ENCODE peak calls at places on chromosomes 12 and 14, in ten cellular contexts. I, Q, E, K, J, R, L, N, Y and D are unnamed samples.

GRCh38 chr14:74704656-74705055 is 8.2 kb downstream of the AREL1 start:
- DNase-seq in Q (no peak), L (no peak), K (peak), R (no peak), E (no peak), N (no peak), J (peak), I (no peak), Y (no peak), D (no peak)

GRCh38 chr12:19095869-19096480 is 33.6 kb upstream of the PLEKHA5 start:
- DNase-seq in K (no peak), R (no peak), L (no peak), I (no peak), Q (peak), E (no peak), J (no peak), N (peak), Y (no peak), D (no peak)

GRCh38 chr12:63045020-63045860 is 105.8 kb downstream of the AVPR1A start:
- DNase-seq in L (no peak), K (peak), J (peak), Y (no peak), I (no peak), Q (peak), R (no peak), N (peak), E (no peak), D (no peak)

GRCh38 chr14:50533806-50534205 is 1.4 kb upstream of the MAP4K5 start:
- DNase-seq in J (no peak), Y (no peak), I (no peak), R (no peak), N (no peak), E (no peak), Q (no peak), K (no peak), L (no peak), D (no peak)

GRCh38 chr12:3228587-3228986 is 151.4 kb downstream of the TSPAN9 start:
- DNase-seq in N (no peak), K (no peak), Q (no peak), Y (no peak), R (peak), E (no peak), L (no peak), J (no peak), I (no peak), D (no peak)

GRCh38 chr14:91867316-91867988 is at the start of gene TC2N:
- DNase-seq in N (no peak), Q (no peak), J (no peak), K (no peak), I (no peak), L (no peak), R (no peak), Y (no peak), E (no peak), D (no peak)

GRCh38 chr12:70366581-70367267 is 634 bp downstream of the KCNMB4 start:
- DNase-seq in Q (peak), N (peak), I (peak), J (no peak), E (peak), L (peak), Y (peak), R (no peak), K (peak), D (no peak)

GRCh38 chr14:23953464-23954278 is at the start of gene DHRS4:
- DNase-seq in N (peak), J (peak), I (peak), K (peak), E (peak), R (peak), Q (peak), Y (peak), L (peak), D (peak)

GRCh38 chr12:92739099-92739498 is 36.3 kb downstream of the PLEKHG7 start:
- DNase-seq in E (no peak), Y (no peak), J (no peak), R (no peak), I (no peak), N (peak), L (no peak), K (no peak), Q (no peak), D (no peak)

GRCh38 chr14:28608438-28608837 is 158.1 kb upstream of the FOXG1 start:
- DNase-seq in R (no peak), I (no peak), Y (no peak), N (peak), E (no peak), L (no peak), Q (no peak), J (no peak), K (no peak), D (no peak)

GRCh38 chr12:52318241-52318990 is 2.8 kb downstream of the KRT83 start:
- DNase-seq in E (no peak), Y (no peak), N (no peak), L (no peak), J (no peak), K (no peak), I (no peak), Q (no peak), R (no peak), D (no peak)
- TF ChIP-seq CTCF in E (no peak), Y (no peak), N (no peak), L (no peak), J (no peak), K (no peak), I (no peak), Q (no peak), R (no peak), D (no peak)

GRCh38 chr14:94682061-94682516 is 69.9 kb downstream of the SERPINA3 start:
- DNase-seq in Q (no peak), K (no peak), E (no peak), N (no peak), L (no peak), I (peak), R (no peak), J (no peak), Y (no peak), D (no peak)

GRCh38 chr14:94680498-94681288 is 68.5 kb downstream of the SERPINA3 start:
- DNase-seq in Q (no peak), R (no peak), J (no peak), N (no peak), K (no peak), L (no peak), E (no peak), Y (no peak), I (no peak), D (peak)

GRCh38 chr14:94679941-94680340 is 67.8 kb downstream of the SERPINA3 start:
- DNase-seq in N (no peak), Q (no peak), I (no peak), E (no peak), R (no peak), Y (no peak), K (no peak), J (no peak), L (no peak), D (peak)

GRCh38 chr14:94682736-94683135 is 70.5 kb downstream of the SERPINA3 start:
- DNase-seq in N (no peak), I (peak), Q (no peak), J (no peak), E (no peak), Y (no peak), R (no peak), K (no peak), L (no peak), D (no peak)

GRCh38 chr14:94681300-94682060 is 69.3 kb downstream of the SERPINA3 start:
- DNase-seq in R (no peak), J (peak), I (peak), L (no peak), E (no peak), Q (peak), Y (no peak), K (peak), N (peak), D (peak)
- TF ChIP-seq CTCF in R (peak), J (peak), I (peak), L (no peak), E (no peak), Q (peak), Y (peak), K (peak), N (peak), D (peak)

DNA sequence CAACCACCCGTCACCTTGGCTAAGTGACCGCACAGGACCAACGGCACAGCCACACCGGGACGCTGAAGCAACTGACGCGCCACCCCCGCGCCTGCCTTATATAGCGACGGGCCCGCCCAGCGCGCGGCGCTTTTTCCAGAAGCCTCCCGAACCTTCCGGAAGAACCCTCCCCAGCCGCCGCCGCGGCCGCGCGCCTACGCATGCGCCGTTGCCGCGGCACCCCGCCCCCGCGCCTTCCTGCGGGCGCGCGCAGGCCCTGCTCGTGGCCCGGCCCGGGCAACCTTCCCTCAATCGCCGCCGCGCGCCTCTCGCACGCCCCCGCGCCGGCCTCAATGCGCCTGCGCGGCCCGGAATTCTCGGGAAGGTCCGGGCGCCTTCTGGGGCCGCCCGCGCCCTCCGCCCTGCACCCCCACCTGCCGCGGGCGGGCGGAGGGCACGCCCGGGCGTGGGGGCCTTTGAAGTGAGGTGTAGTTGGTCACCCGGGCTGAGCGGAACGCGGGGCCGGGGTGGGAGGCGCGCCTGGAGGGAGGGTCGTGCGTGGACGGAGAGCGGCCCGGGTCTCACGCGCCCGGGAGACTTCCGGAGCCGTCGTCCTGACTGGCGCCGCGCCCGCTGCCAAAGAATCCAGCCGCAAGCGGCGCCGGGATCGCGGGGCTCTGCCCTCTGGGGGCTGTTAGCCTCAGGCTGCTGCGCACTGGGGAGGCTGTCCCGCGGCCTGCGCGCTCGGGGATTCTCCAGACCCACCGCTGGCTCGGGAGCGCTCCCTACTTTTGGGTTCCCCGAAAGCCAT is at the start of gene HSP90AA1:
- DNase-seq in N (peak), L (peak), K (peak), J (peak), R (peak), Y (peak), I (peak), E (peak), Q (peak), D (peak)
- TF ChIP-seq CTCF in N (no peak), L (peak), K (peak), J (no peak), R (no peak), Y (peak), I (no peak), E (no peak), Q (no peak), D (no peak)

GRCh38 chr12:113003631-113004030 is 25.3 kb downstream of the OAS2 start:
- DNase-seq in Y (no peak), J (no peak), L (no peak), K (no peak), N (no peak), E (no peak), I (peak), R (no peak), Q (no peak), D (no peak)

GRCh38 chr12:113000433-113000832 is 22.1 kb downstream of the OAS2 start:
- DNase-seq in R (no peak), E (no peak), Q (no peak), I (peak), L (no peak), N (no peak), Y (no peak), K (no peak), J (no peak), D (no peak)

GRCh38 chr12:113002676-113003075 is 24.4 kb downstream of the OAS2 start:
- DNase-seq in I (peak), R (no peak), Q (no peak), Y (no peak), E (no peak), L (no peak), N (no peak), J (no peak), K (no peak), D (no peak)

GRCh38 chr12:112998997-112999767 is 20.9 kb downstream of the OAS2 start:
- DNase-seq in R (no peak), K (no peak), J (no peak), Y (no peak), L (no peak), N (no peak), I (peak), E (no peak), Q (no peak), D (no peak)

DNA sequence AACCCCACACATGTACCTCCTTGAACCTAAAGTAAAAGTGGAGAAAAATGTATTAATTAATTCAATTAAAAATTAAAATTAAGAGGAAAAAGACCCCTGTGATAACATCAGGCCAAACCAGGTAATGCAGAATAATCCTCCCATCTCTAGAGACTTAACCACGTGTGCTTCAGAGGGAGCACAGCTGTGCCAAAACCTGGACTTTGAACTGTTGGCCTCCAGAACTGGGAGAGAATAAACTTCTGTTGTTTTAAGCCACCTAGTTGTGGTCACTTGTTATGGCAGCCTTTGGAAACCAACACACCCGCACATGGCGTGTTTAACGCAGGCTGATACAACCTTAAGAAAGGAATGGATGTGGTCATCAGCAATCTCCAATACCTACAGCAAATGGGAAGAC is 23.8 kb downstream of the OAS2 start:
- DNase-seq in K (no peak), R (no peak), J (no peak), L (no peak), Y (no peak), Q (no peak), E (no peak), N (no peak), I (peak), D (no peak)
- TF ChIP-seq CTCF in K (no peak), R (no peak), J (no peak), L (no peak), Y (peak), Q (peak), E (no peak), N (no peak), I (no peak), D (peak)

GRCh38 chr12:51889216-51890134 is 1.6 kb downstream of the ANKRD33 start:
- DNase-seq in E (no peak), L (no peak), R (no peak), J (no peak), Y (no peak), I (peak), K (no peak), N (peak), Q (no peak), D (no peak)
- TF ChIP-seq CTCF in E (no peak), L (peak), R (peak), J (peak), Y (peak), I (peak), K (peak), N (peak), Q (peak), D (no peak)

DNA sequence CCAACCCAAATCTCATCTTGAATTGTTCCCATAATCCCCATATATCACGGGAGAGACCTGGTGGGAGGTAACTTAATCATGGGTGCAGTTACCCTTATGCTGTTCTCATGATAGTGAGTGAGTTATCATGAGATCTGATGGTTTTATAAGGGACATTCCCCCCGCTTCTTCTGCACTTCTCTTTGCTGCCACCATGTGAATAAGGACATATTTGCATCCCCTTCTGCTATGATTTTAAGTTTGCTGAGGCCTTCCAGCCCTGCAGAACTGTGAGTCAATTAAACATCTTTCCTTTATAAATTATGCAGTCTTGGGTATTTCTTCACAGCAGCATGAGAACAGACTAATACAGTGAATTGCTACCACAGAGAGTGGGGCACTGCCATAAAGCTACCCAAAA is 179.1 kb downstream of the LRIG3 start:
- DNase-seq in N (no peak), I (no peak), E (no peak), J (no peak), K (no peak), L (no peak), Q (no peak), R (no peak), Y (no peak), D (no peak)
- TF ChIP-seq CTCF in N (no peak), I (peak), E (no peak), J (no peak), K (no peak), L (no peak), Q (no peak), R (no peak), Y (no peak), D (no peak)